ENCODE peak calls at places on chromosomes 2 and 18, in five cellular contexts. R is fibroblast of pulmonary artery; B is activated CD4-positive, alpha-beta T cell treated with anti-CD3 and anti-CD28 coated beads for 4 hours; G is RPMI8226; I is left lung. H is an unnamed sample.

GRCh38 chr2:197889041-197889440 is 84.6 kb downstream of the PLCL1 start:
- DNase-seq in R (peak; percentile 75), B (peak; percentile 32), G (peak; percentile 88), I (no peak), H (peak; percentile 50)

GRCh38 chr2:121400206-121400605 is 115.2 kb upstream of the TFCP2L1 start:
- DNase-seq in R (peak; percentile 52), B (no peak), G (no peak), I (no peak), H (no peak)

GRCh38 chr2:9336209-9336533 is 87.2 kb downstream of the ITGB1BP1 start:
- DNase-seq in R (peak; percentile 24), B (no peak), G (no peak), I (no peak), H (peak; percentile 54)

GRCh38 chr2:7392076-7392787 is 475.0 kb downstream of the RNF144A start:
- DNase-seq in R (no peak), B (no peak), G (peak; percentile 38), I (no peak), H (no peak)

GRCh38 chr18:57425096-57425495 is 10.1 kb upstream of the ONECUT2 start:
- DNase-seq in R (no peak), B (no peak), G (no peak), I (no peak), H (no peak)

GRCh38 chr2:44932564-44933392 is 8.7 kb upstream of the SIX3 start:
- DNase-seq in R (no peak), B (no peak), G (no peak), I (no peak), H (no peak)

GRCh38 chr2:199470672-199471442 is 13.1 kb upstream of the SATB2 start:
- DNase-seq in R (no peak), B (no peak), G (no peak), I (no peak), H (no peak)

GRCh38 chr2:159497256-159497655 is 119.1 kb downstream of the BAZ2B start:
- DNase-seq in R (peak; percentile 93), B (no peak), G (peak; percentile 17), I (no peak), H (no peak)

GRCh38 chr2:8442833-8443486 is 238.9 kb upstream of the ID2 start:
- DNase-seq in R (no peak), B (no peak), G (no peak), I (no peak), H (no peak)

GRCh38 chr2:150165988-150166965 is 321.2 kb downstream of the RND3 start:
- DNase-seq in R (no peak), B (no peak), G (no peak), I (peak; percentile 32), H (no peak)

H was measured in OCI-LY7.